ENCODE peak calls at places on chromosomes 11 and 22, in nine cellular contexts. One of them, this sample, is unnamed.

GRCh38 chr11:85947431-85948272 is 92.5 kb downstream of the CCDC83 start:
- DNase-seq in psoas muscle: no peak
- DNase-seq in right cardiac atrium: no peak
- DNase-seq in stomach: no peak
- DNase-seq in sigmoid colon: no peak
- DNase-seq in uterus: peak; percentile 58
- DNase-seq in neuronal stem cell: no peak
- DNase-seq in cardiac muscle cell: peak; percentile 96
- DNase-seq in tibial artery: peak; percentile 63
- DNase-seq in this sample: no peak

GRCh38 chr11:80593981-80594380 is 1153.2 kb upstream of the TENM4 start:
- DNase-seq in psoas muscle: no peak
- DNase-seq in right cardiac atrium: no peak
- DNase-seq in stomach: no peak
- DNase-seq in sigmoid colon: no peak
- DNase-seq in uterus: no peak
- DNase-seq in neuronal stem cell: no peak
- DNase-seq in cardiac muscle cell: peak; percentile 79
- DNase-seq in tibial artery: no peak
- DNase-seq in this sample: no peak

GRCh38 chr11:70715636-70716035 is 317.3 kb downstream of the CTTN start:
- DNase-seq in psoas muscle: no peak
- DNase-seq in right cardiac atrium: no peak
- DNase-seq in stomach: no peak
- DNase-seq in sigmoid colon: no peak
- DNase-seq in uterus: no peak
- DNase-seq in neuronal stem cell: no peak
- DNase-seq in cardiac muscle cell: no peak
- DNase-seq in tibial artery: no peak
- DNase-seq in this sample: no peak

GRCh38 chr11:1863352-1864215 is 10.7 kb downstream of the LSP1 start:
- DNase-seq in psoas muscle: peak; percentile 93
- DNase-seq in right cardiac atrium: peak; percentile 96
- DNase-seq in stomach: peak; percentile 75
- DNase-seq in sigmoid colon: peak; percentile 94
- DNase-seq in uterus: peak; percentile 87
- DNase-seq in neuronal stem cell: peak; percentile 58
- DNase-seq in cardiac muscle cell: peak; percentile 90
- DNase-seq in tibial artery: peak; percentile 90
- DNase-seq in this sample: peak; percentile 75

GRCh38 chr11:123268118-123268517 is 73.1 kb upstream of the CLMP start:
- DNase-seq in psoas muscle: no peak
- DNase-seq in right cardiac atrium: no peak
- DNase-seq in stomach: no peak
- DNase-seq in sigmoid colon: no peak
- DNase-seq in uterus: no peak
- DNase-seq in neuronal stem cell: no peak
- DNase-seq in cardiac muscle cell: no peak
- DNase-seq in tibial artery: no peak
- DNase-seq in this sample: no peak

GRCh38 chr11:119742263-119742861 is 13.4 kb upstream of the NECTIN1 start:
- DNase-seq in psoas muscle: peak; percentile 45
- DNase-seq in right cardiac atrium: peak; percentile 75
- DNase-seq in stomach: no peak
- DNase-seq in sigmoid colon: no peak
- DNase-seq in uterus: no peak
- DNase-seq in neuronal stem cell: peak; percentile 44
- DNase-seq in cardiac muscle cell: peak; percentile 45
- DNase-seq in tibial artery: no peak
- DNase-seq in this sample: peak; percentile 48

GRCh38 chr11:57303990-57304579 is 20.7 kb downstream of the TNKS1BP1 start:
- DNase-seq in psoas muscle: peak; percentile 67
- DNase-seq in right cardiac atrium: peak; percentile 79
- DNase-seq in stomach: no peak
- DNase-seq in sigmoid colon: peak; percentile 67
- DNase-seq in uterus: no peak
- DNase-seq in neuronal stem cell: no peak
- DNase-seq in cardiac muscle cell: peak; percentile 50
- DNase-seq in tibial artery: no peak
- DNase-seq in this sample: no peak

GRCh38 chr11:129910360-129910759 is 15.0 kb upstream of the NFRKB start:
- DNase-seq in psoas muscle: no peak
- DNase-seq in right cardiac atrium: no peak
- DNase-seq in stomach: no peak
- DNase-seq in sigmoid colon: no peak
- DNase-seq in uterus: no peak
- DNase-seq in neuronal stem cell: no peak
- DNase-seq in cardiac muscle cell: no peak
- DNase-seq in tibial artery: no peak
- DNase-seq in this sample: no peak

GRCh38 chr22:48957311-48957986 is 870.2 kb downstream of the BRD1 start:
- DNase-seq in psoas muscle: no peak
- DNase-seq in right cardiac atrium: no peak
- DNase-seq in stomach: peak; percentile 24
- DNase-seq in sigmoid colon: no peak
- DNase-seq in uterus: no peak
- DNase-seq in neuronal stem cell: no peak
- DNase-seq in cardiac muscle cell: no peak
- DNase-seq in tibial artery: peak; percentile 16
- DNase-seq in this sample: no peak

GRCh38 chr11:27230175-27230565 is 132.8 kb downstream of the CCDC34 start:
- DNase-seq in psoas muscle: no peak
- DNase-seq in right cardiac atrium: no peak
- DNase-seq in stomach: no peak
- DNase-seq in sigmoid colon: no peak
- DNase-seq in uterus: no peak
- DNase-seq in neuronal stem cell: no peak
- DNase-seq in cardiac muscle cell: no peak
- DNase-seq in tibial artery: no peak
- DNase-seq in this sample: no peak

GRCh38 chr11:32255876-32256275 is 165.0 kb downstream of the RCN1 start:
- DNase-seq in psoas muscle: no peak
- DNase-seq in right cardiac atrium: no peak
- DNase-seq in stomach: no peak
- DNase-seq in sigmoid colon: no peak
- DNase-seq in uterus: no peak
- DNase-seq in neuronal stem cell: no peak
- DNase-seq in cardiac muscle cell: no peak
- DNase-seq in tibial artery: no peak
- DNase-seq in this sample: no peak

GRCh38 chr11:75595511-75595910 is 33.5 kb downstream of the SERPINH1 start:
- DNase-seq in psoas muscle: no peak
- DNase-seq in right cardiac atrium: no peak
- DNase-seq in stomach: no peak
- DNase-seq in sigmoid colon: no peak
- DNase-seq in uterus: no peak
- DNase-seq in neuronal stem cell: no peak
- DNase-seq in cardiac muscle cell: no peak
- DNase-seq in tibial artery: no peak
- DNase-seq in this sample: no peak

GRCh38 chr11:69444381-69445130 is 36.9 kb upstream of the LINC01488 start:
- DNase-seq in psoas muscle: peak; percentile 81
- DNase-seq in right cardiac atrium: peak; percentile 85
- DNase-seq in stomach: no peak
- DNase-seq in sigmoid colon: peak; percentile 90
- DNase-seq in uterus: peak; percentile 75
- DNase-seq in neuronal stem cell: no peak
- DNase-seq in cardiac muscle cell: peak; percentile 95
- DNase-seq in tibial artery: peak; percentile 73
- DNase-seq in this sample: peak; percentile 59
- H3K4me3 ChIP-seq in psoas muscle: peak overlapping the region; percentile 48
- H3K4me3 ChIP-seq in right cardiac atrium: no peak overlapping the region
- H3K4me3 ChIP-seq in stomach: no peak overlapping the region
- H3K4me3 ChIP-seq in sigmoid colon: no peak overlapping the region
- H3K4me3 ChIP-seq in uterus: no peak overlapping the region
- H3K4me3 ChIP-seq in neuronal stem cell: no peak overlapping the region
- H3K4me3 ChIP-seq in cardiac muscle cell: no peak overlapping the region
- H3K4me3 ChIP-seq in tibial artery: peak overlapping the region; percentile 15
- H3K4me3 ChIP-seq in this sample: no peak overlapping the region

GRCh38 chr11:126327280-126328000 is 23.6 kb downstream of the DCPS start:
- DNase-seq in psoas muscle: no peak
- DNase-seq in right cardiac atrium: no peak
- DNase-seq in stomach: no peak
- DNase-seq in sigmoid colon: no peak
- DNase-seq in uterus: no peak
- DNase-seq in neuronal stem cell: no peak
- DNase-seq in cardiac muscle cell: no peak
- DNase-seq in tibial artery: no peak
- DNase-seq in this sample: peak; percentile 91
- H3K9me3 ChIP-seq in psoas muscle: no peaks in the 10 kb centered on the region
- H3K9me3 ChIP-seq in right cardiac atrium: no peaks in the 10 kb centered on the region
- H3K9me3 ChIP-seq in stomach: no peaks in the 10 kb centered on the region
- H3K9me3 ChIP-seq in sigmoid colon: no peaks in the 10 kb centered on the region
- H3K9me3 ChIP-seq in uterus: no peaks in the 10 kb centered on the region
- H3K9me3 ChIP-seq in neuronal stem cell: no peaks in the 10 kb centered on the region
- H3K9me3 ChIP-seq in cardiac muscle cell: no peaks in the 10 kb centered on the region
- H3K9me3 ChIP-seq in tibial artery: no peaks in the 10 kb centered on the region
- H3K9me3 ChIP-seq in this sample: no peaks in the 10 kb centered on the region

DNA sequence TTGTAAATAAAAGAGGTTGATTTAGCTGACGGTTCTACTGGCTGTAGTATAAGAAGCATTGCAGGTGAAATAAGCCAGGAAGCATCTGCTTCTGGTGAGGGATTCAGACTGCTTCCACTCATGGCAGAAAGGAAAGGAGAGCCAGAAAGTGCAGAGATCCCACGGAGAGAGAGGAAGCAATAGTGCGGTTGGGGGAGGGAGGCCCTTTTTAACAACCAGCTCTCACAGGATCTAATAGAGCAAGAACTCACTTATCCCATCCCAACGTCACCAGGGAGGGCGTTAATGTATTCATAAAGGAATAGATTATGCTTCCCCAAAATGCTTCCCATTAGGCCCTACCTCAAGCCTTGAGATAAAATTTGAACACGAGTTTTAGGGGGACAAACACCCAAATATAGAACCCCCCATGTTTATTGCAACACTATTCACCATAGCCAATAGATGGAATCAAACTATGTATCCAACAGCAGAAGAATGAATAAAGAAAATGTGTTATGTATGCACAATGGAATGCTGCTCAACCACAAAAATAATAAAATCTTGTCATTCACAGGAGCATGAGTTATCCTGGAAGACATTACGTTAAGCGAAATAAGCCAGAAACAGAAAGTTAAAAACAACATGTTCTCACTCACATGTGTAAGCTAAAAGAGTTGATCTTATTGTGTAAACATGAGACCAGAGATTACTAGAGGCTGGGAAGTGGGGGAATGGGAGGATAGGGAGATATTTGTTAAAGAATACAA is 908.3 kb upstream of the ANO3 start:
- DNase-seq in psoas muscle: no peak
- DNase-seq in right cardiac atrium: peak; percentile 14
- DNase-seq in stomach: no peak
- DNase-seq in sigmoid colon: no peak
- DNase-seq in uterus: peak; percentile 13
- DNase-seq in neuronal stem cell: no peak
- DNase-seq in cardiac muscle cell: peak; percentile 45
- DNase-seq in tibial artery: no peak
- DNase-seq in this sample: no peak
- H3K4me3 ChIP-seq in psoas muscle: no peak overlapping the region
- H3K4me3 ChIP-seq in right cardiac atrium: no peak overlapping the region
- H3K4me3 ChIP-seq in stomach: no peak overlapping the region
- H3K4me3 ChIP-seq in sigmoid colon: no peak overlapping the region
- H3K4me3 ChIP-seq in uterus: no peak overlapping the region
- H3K4me3 ChIP-seq in neuronal stem cell: no peak overlapping the region
- H3K4me3 ChIP-seq in cardiac muscle cell: no peak overlapping the region
- H3K4me3 ChIP-seq in tibial artery: no peak overlapping the region
- H3K4me3 ChIP-seq in this sample: no peak overlapping the region

DNA sequence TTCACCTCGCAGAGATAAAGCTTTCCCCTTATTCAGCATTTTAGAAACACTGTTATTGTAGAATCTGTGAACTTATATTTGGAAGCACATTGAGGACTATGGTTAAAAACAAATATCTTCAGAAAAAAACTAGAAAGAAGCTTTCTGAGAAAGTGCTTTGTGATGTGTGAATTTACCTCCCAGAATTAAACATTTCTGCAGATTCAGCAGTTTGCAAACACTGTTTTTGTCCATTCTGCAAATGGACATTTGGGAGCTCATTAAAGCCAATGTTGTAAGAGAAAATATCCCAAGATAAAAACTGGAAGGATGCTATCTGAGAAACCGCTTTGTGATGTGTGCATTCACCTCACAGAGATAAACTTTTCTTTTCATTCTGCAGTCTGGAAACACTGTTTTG is 272.7 kb downstream of the OR4A5 start:
- DNase-seq in psoas muscle: no peak
- DNase-seq in right cardiac atrium: no peak
- DNase-seq in stomach: no peak
- DNase-seq in sigmoid colon: no peak
- DNase-seq in uterus: no peak
- DNase-seq in neuronal stem cell: no peak
- DNase-seq in cardiac muscle cell: no peak
- DNase-seq in tibial artery: no peak
- DNase-seq in this sample: no peak
- H3K9me3 ChIP-seq in psoas muscle: peaks cover 53% of the 10 kb centered on the region
- H3K9me3 ChIP-seq in right cardiac atrium: no peaks in the 10 kb centered on the region
- H3K9me3 ChIP-seq in stomach: peaks cover 90% of the 10 kb centered on the region
- H3K9me3 ChIP-seq in sigmoid colon: peaks cover 6% of the 10 kb centered on the region
- H3K9me3 ChIP-seq in uterus: no peaks in the 10 kb centered on the region
- H3K9me3 ChIP-seq in neuronal stem cell: peaks cover 4% of the 10 kb centered on the region
- H3K9me3 ChIP-seq in cardiac muscle cell: no peaks in the 10 kb centered on the region
- H3K9me3 ChIP-seq in tibial artery: peaks cover 70% of the 10 kb centered on the region
- H3K9me3 ChIP-seq in this sample: no peaks in the 10 kb centered on the region

DNA sequence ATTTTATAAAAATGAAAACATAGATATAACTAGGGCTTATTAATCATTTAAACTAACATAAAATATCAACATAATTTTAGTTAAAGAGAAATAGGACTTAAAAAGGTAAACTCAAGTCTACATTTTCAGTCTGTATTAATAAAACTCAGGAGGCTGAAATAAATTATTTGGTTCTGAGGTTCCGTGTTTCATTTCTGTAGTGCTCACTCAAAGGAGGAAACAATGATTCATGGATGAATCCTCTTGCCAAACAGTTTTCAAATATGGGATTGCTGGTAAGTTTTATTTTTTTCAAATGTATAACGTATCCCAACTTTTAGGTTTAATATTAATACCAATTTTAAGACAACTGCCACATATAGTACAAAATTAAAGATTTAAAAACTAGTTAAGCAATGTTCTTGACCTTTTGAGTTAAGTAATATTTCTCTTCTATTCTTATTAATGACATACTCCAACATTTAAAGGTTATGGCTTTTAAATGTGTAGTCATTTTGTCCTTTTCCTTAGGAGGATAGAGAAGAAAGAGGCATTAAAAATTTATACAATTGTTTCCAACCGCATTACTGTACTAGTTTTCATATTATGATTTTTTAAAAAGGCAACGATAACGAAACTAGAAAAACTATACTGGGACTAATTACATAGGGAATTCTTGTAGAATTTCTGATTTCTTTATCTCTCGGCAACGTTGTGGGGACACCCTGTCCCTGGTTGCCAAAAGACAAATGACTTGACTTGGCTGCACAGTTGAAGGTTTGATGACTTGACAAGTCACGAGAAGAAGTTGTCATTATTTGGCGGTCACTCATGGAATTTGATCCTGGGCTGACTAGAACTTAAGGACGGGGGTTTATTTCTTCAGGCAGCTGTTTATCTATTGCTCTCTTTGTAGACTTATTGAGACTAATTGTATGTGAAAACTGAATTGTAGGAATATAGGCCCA is 69.2 kb upstream of the ADSL start:
- DNase-seq in psoas muscle: no peak
- DNase-seq in right cardiac atrium: peak; percentile 38
- DNase-seq in stomach: no peak
- DNase-seq in sigmoid colon: no peak
- DNase-seq in uterus: no peak
- DNase-seq in neuronal stem cell: no peak
- DNase-seq in cardiac muscle cell: peak; percentile 63
- DNase-seq in tibial artery: peak; percentile 63
- DNase-seq in this sample: no peak
- H3K4me3 ChIP-seq in psoas muscle: peak overlapping the region; percentile 54
- H3K4me3 ChIP-seq in right cardiac atrium: peak overlapping the region; percentile 73
- H3K4me3 ChIP-seq in stomach: peak overlapping the region; percentile 37
- H3K4me3 ChIP-seq in sigmoid colon: peak overlapping the region; percentile 16
- H3K4me3 ChIP-seq in uterus: peak overlapping the region; percentile 6
- H3K4me3 ChIP-seq in neuronal stem cell: no peak overlapping the region
- H3K4me3 ChIP-seq in cardiac muscle cell: no peak overlapping the region
- H3K4me3 ChIP-seq in tibial artery: peak overlapping the region; percentile 49
- H3K4me3 ChIP-seq in this sample: peak overlapping the region; percentile 13

This sample was measured in right lobe of liver.